ENCODE peak calls at places on chromosomes 11 and 22, in four cellular contexts. Q is GM12878, F is SK-N-SH, H is K562. L is an unnamed sample.

GRCh38 chr11:100830978-100831732 is 144.1 kb downstream of the ARHGAP42 start:
- DNase-seq in Q (no peak), F (no peak), H (no peak), L (no peak)

GRCh38 chr11:111707039-111707690 is 59.0 kb downstream of the PPP2R1B start:
- DNase-seq in Q (no peak), F (no peak), H (no peak), L (no peak)

GRCh38 chr11:43285826-43286225 is 26.0 kb upstream of the API5 start:
- DNase-seq in Q (no peak), F (no peak), H (no peak), L (no peak)

GRCh38 chr22:18012528-18012927 is 11.8 kb downstream of the MICAL3 start:
- DNase-seq in Q (no peak), F (no peak), H (no peak), L (no peak)

GRCh38 chr11:12581923-12582322 is 92.3 kb upstream of the TEAD1 start:
- DNase-seq in Q (no peak), F (no peak), H (peak), L (no peak)

GRCh38 chr11:87039371-87039770 is 1.6 kb downstream of the TMEM135 start:
- DNase-seq in Q (no peak), F (no peak), H (no peak), L (no peak)

GRCh38 chr11:94702481-94702880 is 65.7 kb upstream of the AMOTL1 start:
- DNase-seq in Q (no peak), F (no peak), H (no peak), L (no peak)

GRCh38 chr22:46774456-46775363 is 12.3 kb downstream of the TBC1D22A start:
- DNase-seq in Q (no peak), F (no peak), H (no peak), L (no peak)

GRCh38 chr22:26417406-26417805 is 11.7 kb upstream of the ASPHD2 start:
- DNase-seq in Q (no peak), F (no peak), H (no peak), L (no peak)

GRCh38 chr11:112163875-112164521 is at the start of gene IL18:
- DNase-seq in Q (no peak), F (no peak), H (peak), L (peak)

GRCh38 chr22:50270302-50271010 is at the start of gene MAPK11:
- DNase-seq in Q (no peak), F (peak), H (peak), L (peak)

GRCh38 chr22:23074451-23074850 is 4.1 kb downstream of the GNAZ start:
- DNase-seq in Q (no peak), F (no peak), H (no peak), L (no peak)

GRCh38 chr11:120388261-120388660 is 52.0 kb downstream of the ARHGEF12 start:
- DNase-seq in Q (no peak), F (no peak), H (no peak), L (no peak)

GRCh38 chr11:113552271-113552670 is 77.1 kb upstream of the DRD2 start:
- DNase-seq in Q (no peak), F (no peak), H (no peak), L (no peak)

DNA sequence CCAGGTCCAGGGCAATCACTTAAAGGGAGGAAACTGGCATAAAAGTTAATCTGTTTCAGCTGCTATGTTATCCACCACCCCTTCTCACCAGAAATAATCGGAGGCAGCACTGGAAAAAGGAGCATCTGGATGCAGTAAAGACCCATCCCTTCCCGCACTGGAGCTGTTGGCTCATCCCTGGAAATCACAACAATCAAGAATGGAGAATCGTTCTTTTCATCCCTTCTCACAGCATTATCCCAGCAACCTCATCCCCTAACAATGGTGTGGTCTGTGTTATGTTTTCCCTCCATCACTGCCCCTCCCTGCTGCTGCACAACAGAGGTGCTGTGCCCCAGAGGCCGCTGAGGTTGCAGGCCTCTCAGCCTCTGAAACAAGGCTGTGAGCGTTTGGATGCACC is 98.9 kb downstream of the GAB2 start:
- DNase-seq in Q (no peak), F (peak), H (no peak), L (no peak)
- TF ChIP-seq USF1 in Q (no peak), F (no peak), H (no peak), L (no peak)

GRCh38 chr11:126318642-126319373 is 14.9 kb downstream of the DCPS start:
- DNase-seq in Q (peak), F (peak), H (no peak), L (no peak)
- TF ChIP-seq USF1 in Q (no peak), F (no peak), H (no peak), L (no peak)

DNA sequence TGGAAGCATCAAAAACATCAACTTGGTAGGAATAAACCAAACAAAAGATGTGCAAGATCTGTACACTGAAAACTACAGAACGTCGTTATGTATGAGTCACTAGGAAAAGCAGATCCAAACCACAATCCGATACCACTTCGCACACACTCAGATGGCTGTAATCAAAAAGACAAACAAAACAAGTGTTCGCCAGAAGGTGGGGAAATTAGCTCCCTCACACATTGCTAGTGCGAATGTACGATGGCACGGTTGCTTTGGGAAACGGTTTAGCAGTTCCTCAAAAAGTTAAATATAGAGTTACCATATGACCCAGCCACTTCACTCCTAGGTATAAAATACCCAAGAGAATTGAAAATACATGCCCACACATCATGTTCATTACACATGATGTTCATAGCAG is 14.8 kb upstream of the CARD10 start:
- DNase-seq in Q (peak), F (no peak), H (no peak), L (no peak)
- TF ChIP-seq USF1 in Q (no peak), F (no peak), H (no peak), L (no peak)

GRCh38 chr11:108774037-108774436 is 109.2 kb downstream of the DDX10 start:
- DNase-seq in Q (no peak), F (no peak), H (no peak), L (no peak)

GRCh38 chr11:108780119-108780518 is 115.2 kb downstream of the DDX10 start:
- DNase-seq in Q (no peak), F (no peak), H (no peak), L (no peak)

DNA sequence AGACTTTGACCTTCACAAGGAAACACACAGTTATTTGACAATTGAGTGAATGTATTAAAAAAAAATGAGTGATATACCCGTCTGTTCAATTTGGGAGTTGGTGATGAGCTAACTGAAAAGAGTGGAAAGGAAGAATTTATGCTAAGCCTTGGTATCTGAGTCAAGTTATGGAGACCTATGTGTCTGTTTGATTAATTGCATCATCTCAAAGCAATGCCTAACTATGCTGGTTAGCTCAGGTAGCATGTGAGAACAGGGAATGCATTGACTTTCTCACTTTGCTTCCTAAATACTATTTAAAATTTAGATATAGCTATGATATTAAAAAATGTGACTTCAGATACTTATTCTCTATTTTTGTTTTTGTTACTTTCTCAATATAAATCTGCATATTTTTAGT is 110.5 kb downstream of the DDX10 start:
- DNase-seq in Q (no peak), F (no peak), H (no peak), L (no peak)
- TF ChIP-seq USF1 in Q (no peak), F (no peak), H (no peak), L (no peak)

DNA sequence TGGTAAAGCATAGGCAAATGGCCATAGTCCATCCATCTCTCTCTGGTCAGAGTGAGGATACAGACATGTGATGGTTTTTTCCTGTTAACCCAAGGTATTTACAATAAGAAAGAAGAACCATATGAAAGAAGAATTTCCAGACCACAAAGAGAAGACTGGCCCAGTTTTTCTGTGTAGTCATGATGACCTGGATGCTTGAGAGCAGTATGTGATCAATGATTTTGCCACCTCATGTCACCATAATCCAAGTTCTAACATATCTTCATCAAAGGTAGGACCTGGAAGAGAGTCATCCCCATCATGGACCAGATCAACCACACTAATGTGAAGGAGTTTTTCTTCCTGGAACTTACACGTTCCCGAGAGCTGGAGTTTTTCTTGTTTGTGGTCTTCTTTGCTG is at the start of gene OR4D6:
- DNase-seq in Q (no peak), F (no peak), H (no peak), L (no peak)
- TF ChIP-seq USF1 in Q (no peak), F (no peak), H (no peak), L (no peak)

DNA sequence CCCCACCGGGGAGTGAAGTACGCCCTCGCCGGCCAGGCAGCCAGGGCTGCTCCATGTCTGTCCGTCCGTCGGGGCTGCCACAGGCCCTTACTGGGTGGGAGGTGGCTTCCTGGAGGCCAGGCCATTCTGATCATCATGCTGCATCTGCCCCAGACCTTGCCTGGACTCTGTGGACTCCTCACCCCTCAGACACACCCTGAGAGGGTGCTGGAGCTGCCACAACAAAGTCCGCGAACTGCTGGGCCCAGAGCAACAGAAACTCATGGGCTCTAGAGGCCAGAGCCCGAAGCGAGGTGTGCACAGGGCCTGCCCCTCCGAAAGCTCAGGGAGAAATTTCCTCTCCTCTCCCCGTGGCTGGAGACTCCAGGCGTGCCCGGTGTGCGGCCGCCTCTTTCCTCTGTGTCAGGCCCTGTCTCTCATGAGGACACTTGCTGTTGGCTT is 124.2 kb downstream of the KCNQ1OT1 start:
- DNase-seq in Q (no peak), F (no peak), H (no peak), L (peak)
- TF ChIP-seq USF1 in Q (no peak), F (no peak), H (no peak), L (no peak)

GRCh38 chr11:38159038-38159437 is 1561.0 kb upstream of the RAG2 start:
- DNase-seq in Q (no peak), F (no peak), H (no peak), L (no peak)
- TF ChIP-seq USF1 in Q (no peak), F (no peak), H (no peak), L (no peak)